ENCODE peak calls at places on chromosomes 11 and 22, in eight cellular contexts. K is effector memory CD4-positive, alpha-beta T cell; X is hypothalamus; D is posterior vena cava; N is CD4-positive, alpha-beta memory T cell; P is C1 segment of cervical spinal cord; B is kidney; A is pons. S is an unnamed sample.

GRCh38 chr22:27094633-27095308 is 437.4 kb downstream of the MIAT start:
- DNase-seq in K (no peak), X (no peak), D (no peak), N (no peak), P (no peak), B (no peak), A (no peak), S (no peak)

GRCh38 chr11:1691027-1691877 is 5.7 kb upstream of the KRTAP5-6 start:
- DNase-seq in K (no peak), X (no peak), D (no peak), N (no peak), P (no peak), B (no peak), A (no peak), S (no peak)

GRCh38 chr11:11605181-11605580 is 16.6 kb downstream of the GALNT18 start:
- DNase-seq in K (no peak), X (no peak), D (no peak), N (no peak), P (no peak), B (no peak), A (no peak), S (no peak)

GRCh38 chr11:236774-237767 is at the start of gene PSMD13:
- DNase-seq in K (peak; percentile 82), X (peak; percentile 85), D (peak; percentile 97), N (peak; percentile 90), P (peak; percentile 77), B (peak; percentile 96), A (peak; percentile 68), S (peak; percentile 79)

GRCh38 chr11:131246589-131247164 is 123.7 kb upstream of the NTM start:
- DNase-seq in K (no peak), X (peak; percentile 50), D (no peak), N (no peak), P (no peak), B (no peak), A (peak; percentile 77), S (no peak)

GRCh38 chr11:6475936-6476335 is 2.2 kb upstream of the TRIM3 start:
- DNase-seq in K (no peak), X (no peak), D (no peak), N (no peak), P (no peak), B (no peak), A (no peak), S (no peak)

GRCh38 chr22:44396021-44396726 is 83.4 kb upstream of the SHISAL1 start:
- DNase-seq in K (no peak), X (no peak), D (peak; percentile 64), N (no peak), P (no peak), B (no peak), A (no peak), S (no peak)

GRCh38 chr22:41197808-41198585 is 7.1 kb upstream of the L3MBTL2 start:
- DNase-seq in K (peak; percentile 41), X (no peak), D (peak; percentile 75), N (peak; percentile 71), P (no peak), B (peak; percentile 82), A (no peak), S (peak; percentile 37)

GRCh38 chr22:36413022-36413770 is 25.4 kb upstream of the MYH9 start:
- DNase-seq in K (no peak), X (no peak), D (no peak), N (no peak), P (no peak), B (no peak), A (no peak), S (no peak)

GRCh38 chr22:49325531-49326395 is 501.9 kb downstream of the BRD1 start:
- DNase-seq in K (no peak), X (no peak), D (peak; percentile 60), N (no peak), P (no peak), B (peak; percentile 38), A (no peak), S (no peak)

GRCh38 chr11:64856382-64857227 is 12.2 kb upstream of the CDC42BPG start:
- DNase-seq in K (no peak), X (peak; percentile 39), D (peak; percentile 94), N (peak; percentile 74), P (peak; percentile 60), B (peak; percentile 95), A (no peak), S (no peak)

GRCh38 chr11:103842795-103843194 is 193.6 kb upstream of the DDI1 start:
- DNase-seq in K (no peak), X (no peak), D (no peak), N (no peak), P (no peak), B (no peak), A (no peak), S (no peak)

GRCh38 chr22:50176850-50177536 is 6.5 kb downstream of the PANX2 start:
- DNase-seq in K (no peak), X (no peak), D (no peak), N (peak; percentile 22), P (no peak), B (peak; percentile 69), A (no peak), S (no peak)

GRCh38 chr11:62360685-62361084 is 23.4 kb downstream of the ASRGL1 start:
- DNase-seq in K (no peak), X (no peak), D (no peak), N (no peak), P (no peak), B (no peak), A (no peak), S (no peak)

GRCh38 chr11:34826384-34826726 is 89.8 kb downstream of the APIP start:
- DNase-seq in K (no peak), X (no peak), D (no peak), N (no peak), P (no peak), B (no peak), A (no peak), S (no peak)

GRCh38 chr22:26174280-26174679 is 5.0 kb downstream of the SEZ6L start:
- DNase-seq in K (no peak), X (peak; percentile 26), D (no peak), N (no peak), P (no peak), B (no peak), A (peak; percentile 65), S (no peak)

GRCh38 chr11:24679686-24680318 is 182.9 kb downstream of the LUZP2 start:
- DNase-seq in K (no peak), X (no peak), D (no peak), N (no peak), P (no peak), B (no peak), A (no peak), S (no peak)

GRCh38 chr11:134932761-134933160 is 520.7 kb upstream of the B3GAT1 start:
- DNase-seq in K (no peak), X (no peak), D (no peak), N (no peak), P (no peak), B (no peak), A (no peak), S (no peak)

GRCh38 chr11:110337570-110338193 is 41.3 kb upstream of the RDX start:
- DNase-seq in K (no peak), X (no peak), D (no peak), N (no peak), P (no peak), B (no peak), A (no peak), S (no peak)

GRCh38 chr11:24289301-24289700 is 207.6 kb upstream of the LUZP2 start:
- DNase-seq in K (no peak), X (no peak), D (no peak), N (no peak), P (no peak), B (no peak), A (no peak), S (no peak)

GRCh38 chr11:17575431-17576425 is 28.7 kb downstream of the OTOG start:
- DNase-seq in K (no peak), X (no peak), D (no peak), N (no peak), P (no peak), B (peak; percentile 37), A (no peak), S (no peak)

GRCh38 chr11:70244698-70245097 is 25.8 kb upstream of the PPFIA1 start:
- DNase-seq in K (no peak), X (no peak), D (no peak), N (no peak), P (no peak), B (no peak), A (no peak), S (no peak)

GRCh38 chr11:128559496-128560103 is 27.8 kb downstream of the ETS1 start:
- DNase-seq in K (no peak), X (no peak), D (no peak), N (no peak), P (no peak), B (no peak), A (no peak), S (no peak)

GRCh38 chr22:50726643-50727340 is 11.2 kb upstream of the ACR start:
- DNase-seq in K (no peak), X (no peak), D (peak; percentile 73), N (no peak), P (no peak), B (peak; percentile 28), A (no peak), S (no peak)

GRCh38 chr11:112355726-112356125 is 95.1 kb upstream of the PLET1 start:
- DNase-seq in K (no peak), X (no peak), D (no peak), N (no peak), P (peak; percentile 19), B (no peak), A (no peak), S (no peak)

GRCh38 chr11:97996762-97997161 is 1024.0 kb upstream of the CNTN5 start:
- DNase-seq in K (no peak), X (no peak), D (no peak), N (no peak), P (no peak), B (no peak), A (no peak), S (no peak)

GRCh38 chr22:23398701-23399366 is 181.3 kb downstream of the IGLL1 start:
- DNase-seq in K (no peak), X (no peak), D (no peak), N (no peak), P (no peak), B (no peak), A (no peak), S (no peak)

GRCh38 chr22:21073482-21073881 is 27.7 kb downstream of the LRRC74B start:
- DNase-seq in K (no peak), X (no peak), D (no peak), N (no peak), P (no peak), B (no peak), A (no peak), S (no peak)

GRCh38 chr11:85682330-85683305 is 3.4 kb downstream of the CCDC89 start:
- DNase-seq in K (peak; percentile 33), X (peak; percentile 50), D (peak; percentile 91), N (peak; percentile 55), P (peak; percentile 40), B (peak; percentile 83), A (peak; percentile 38), S (peak; percentile 19)

GRCh38 chr11:3109921-3110706 is 52.9 kb upstream of the CARS1 start:
- DNase-seq in K (no peak), X (no peak), D (peak; percentile 83), N (no peak), P (no peak), B (peak; percentile 55), A (no peak), S (no peak)

GRCh38 chr11:1195690-1196515 is 27.0 kb upstream of the MUC5B start:
- DNase-seq in K (no peak), X (no peak), D (peak; percentile 74), N (no peak), P (no peak), B (peak; percentile 69), A (no peak), S (no peak)

GRCh38 chr11:125517116-125517804 is 21.2 kb upstream of the FEZ1 start:
- DNase-seq in K (no peak), X (peak; percentile 45), D (no peak), N (no peak), P (peak; percentile 13), B (no peak), A (peak; percentile 49), S (no peak)

GRCh38 chr11:3685923-3686322 is 14.7 kb upstream of the CHRNA10 start:
- DNase-seq in K (no peak), X (no peak), D (no peak), N (no peak), P (no peak), B (no peak), A (no peak), S (no peak)

GRCh38 chr22:36386900-36387663 is 685 bp downstream of the MYH9 start:
- DNase-seq in K (no peak), X (peak; percentile 32), D (peak; percentile 95), N (peak; percentile 60), P (peak; percentile 43), B (peak; percentile 93), A (no peak), S (no peak)

S was measured in T follicular helper cell.